ENCODE peak calls at places on chromosome 21, in four cellular contexts. One of them, this sample, is unnamed.

GRCh38 chr21:35358008-35358407 is 308.9 kb upstream of the RUNX1 start:
- DNase-seq in mesendoderm: no peak
- DNase-seq in SW480: no peak
- DNase-seq in suprapubic skin: no peak
- DNase-seq in this sample: no peak

GRCh38 chr21:38680401-38680800 is 125.3 kb upstream of the ETS2 start:
- DNase-seq in suprapubic skin: no peak
- DNase-seq in SW480: no peak
- DNase-seq in mesendoderm: no peak
- DNase-seq in this sample: no peak

GRCh38 chr21:44424608-44425306 is 30.6 kb upstream of the LRRC3 start:
- DNase-seq in SW480: peak; percentile 37
- DNase-seq in suprapubic skin: peak; percentile 54
- DNase-seq in mesendoderm: no peak
- DNase-seq in this sample: no peak

GRCh38 chr21:38773108-38774061 is 32.3 kb upstream of the ETS2 start:
- DNase-seq in mesendoderm: no peak
- DNase-seq in suprapubic skin: no peak
- DNase-seq in SW480: peak; percentile 73
- DNase-seq in this sample: no peak

GRCh38 chr21:42533306-42533962 is 19.8 kb downstream of the SLC37A1 start:
- DNase-seq in suprapubic skin: peak; percentile 65
- DNase-seq in mesendoderm: no peak
- DNase-seq in SW480: no peak
- DNase-seq in this sample: no peak

GRCh38 chr21:16125274-16125673 is 395.5 kb downstream of the USP25 start:
- DNase-seq in SW480: no peak
- DNase-seq in suprapubic skin: no peak
- DNase-seq in mesendoderm: no peak
- DNase-seq in this sample: no peak

GRCh38 chr21:43866233-43866632 is 1.2 kb downstream of the AGPAT3 start:
- DNase-seq in mesendoderm: no peak
- DNase-seq in suprapubic skin: no peak
- DNase-seq in SW480: peak; percentile 50
- DNase-seq in this sample: peak; percentile 83

GRCh38 chr21:45109831-45110492 is 35.6 kb downstream of the ADARB1 start:
- DNase-seq in SW480: no peak
- DNase-seq in suprapubic skin: no peak
- DNase-seq in mesendoderm: no peak
- DNase-seq in this sample: no peak

GRCh38 chr21:36815284-36815683 is 116.4 kb downstream of the SIM2 start:
- DNase-seq in SW480: no peak
- DNase-seq in mesendoderm: no peak
- DNase-seq in suprapubic skin: no peak
- DNase-seq in this sample: no peak